ENCODE peak calls at places on chromosomes 6 and 20, in four cellular contexts. T is left lung; J is CD8-positive, alpha-beta memory T cell; C is mesendoderm. P is an unnamed sample.

GRCh38 chr6:3648724-3649123 is 102.8 kb downstream of the PXDC1 start:
- DNase-seq in T (no peak), J (no peak), C (no peak), P (no peak)

GRCh38 chr6:96562886-96563285 is at the start of gene FHL5:
- DNase-seq in T (no peak), J (no peak), C (no peak), P (no peak)

GRCh38 chr6:53112404-53112803 is 36.2 kb downstream of the GCM1 start:
- DNase-seq in T (peak), J (no peak), C (peak), P (peak)

GRCh38 chr6:130001229-130001554 is 17.2 kb upstream of the L3MBTL3 start:
- DNase-seq in T (no peak), J (no peak), C (no peak), P (no peak)

GRCh38 chr20:48523191-48523757 is 304.5 kb downstream of the PREX1 start:
- DNase-seq in T (no peak), J (no peak), C (peak), P (peak)

GRCh38 chr20:41249371-41249770 is 68.2 kb downstream of the ZHX3 start:
- DNase-seq in T (peak), J (no peak), C (no peak), P (peak)

GRCh38 chr6:137415834-137416190 is 78.4 kb downstream of the OLIG3 start:
- DNase-seq in T (no peak), J (no peak), C (no peak), P (no peak)

GRCh38 chr20:63372971-63373885 is 12.1 kb upstream of the CHRNA4 start:
- DNase-seq in T (no peak), J (no peak), C (no peak), P (no peak)

GRCh38 chr6:167103041-167103816 is 19.7 kb upstream of the CCR6 start:
- DNase-seq in T (no peak), J (no peak), C (no peak), P (no peak)

GRCh38 chr6:167737205-167737830 is 89.4 kb upstream of the AFDN start:
- DNase-seq in T (no peak), J (no peak), C (no peak), P (no peak)

GRCh38 chr6:16711551-16712249 is 49.6 kb downstream of the ATXN1 start:
- DNase-seq in T (no peak), J (peak), C (no peak), P (no peak)

GRCh38 chr6:26172496-26172958 is 85.3 kb downstream of the HFE start:
- DNase-seq in T (no peak), J (peak), C (peak), P (peak)

GRCh38 chr20:57287007-57287810 is 20.8 kb upstream of the BMP7 start:
- DNase-seq in T (no peak), J (no peak), C (no peak), P (peak)

GRCh38 chr6:120960761-120961160 is 373.5 kb downstream of the TBC1D32 start:
- DNase-seq in T (no peak), J (no peak), C (no peak), P (no peak)

GRCh38 chr6:136783495-136784270 is 8.6 kb downstream of the MAP3K5 start:
- DNase-seq in T (peak), J (no peak), C (no peak), P (no peak)

GRCh38 chr6:170051229-170052172 is 239.4 kb downstream of the DLL1 start:
- DNase-seq in T (peak), J (no peak), C (no peak), P (no peak)

GRCh38 chr6:69331886-69332285 is 464.9 kb downstream of the LMBRD1 start:
- DNase-seq in T (no peak), J (no peak), C (no peak), P (no peak)

GRCh38 chr6:32148722-32149576 is 2.8 kb downstream of the PRRT1 start:
- DNase-seq in T (peak), J (peak), C (peak), P (peak)

GRCh38 chr20:41497186-41497895 is 120.8 kb downstream of the CHD6 start:
- DNase-seq in T (no peak), J (no peak), C (no peak), P (no peak)

GRCh38 chr20:34472246-34472925 is 43.8 kb upstream of the DYNLRB1 start:
- DNase-seq in T (no peak), J (no peak), C (peak), P (no peak)

GRCh38 chr6:77092971-77093370 is 370.3 kb downstream of the HTR1B start:
- DNase-seq in T (no peak), J (no peak), C (no peak), P (no peak)

GRCh38 chr6:18883268-18883667 is 496.1 kb downstream of the RNF144B start:
- DNase-seq in T (no peak), J (no peak), C (no peak), P (no peak)

GRCh38 chr6:89688328-89688727 is 49.8 kb upstream of the LYRM2 start:
- DNase-seq in T (no peak), J (no peak), C (no peak), P (no peak)

GRCh38 chr6:119476554-119476953 is 127.0 kb upstream of the MAN1A1 start:
- DNase-seq in T (no peak), J (no peak), C (no peak), P (no peak)